ENCODE peak calls at places on chromosomes 7 and 10, in four cellular contexts. L, A, O and Z are unnamed samples.

GRCh38 chr7:101216001-101216859 is 1.2 kb downstream of the PLOD3 start:
- DNase-seq in L (no peak), A (peak), O (no peak), Z (no peak)

GRCh38 chr7:30998180-30998579 is 34.4 kb downstream of the GHRHR start:
- DNase-seq in L (no peak), A (peak), O (no peak), Z (no peak)

GRCh38 chr10:127853868-127854768 is 38.6 kb downstream of the CLRN3 start:
- DNase-seq in L (peak), A (peak), O (peak), Z (peak)

GRCh38 chr10:58107506-58107905 is 160.2 kb downstream of the IPMK start:
- DNase-seq in L (peak), A (peak), O (no peak), Z (peak)

GRCh38 chr10:101974091-101974799 is 81.7 kb downstream of the ARMH3 start:
- DNase-seq in L (no peak), A (no peak), O (no peak), Z (no peak)

GRCh38 chr7:117126631-117127030 is 173.3 kb downstream of the ST7 start:
- DNase-seq in L (no peak), A (no peak), O (no peak), Z (peak)

GRCh38 chr10:126242352-126243260 is 145.7 kb downstream of the ADAM12 start:
- DNase-seq in L (no peak), A (peak), O (peak), Z (peak)

GRCh38 chr10:80506836-80507483 is 30.7 kb upstream of the SH2D4B start:
- DNase-seq in L (no peak), A (no peak), O (no peak), Z (no peak)

GRCh38 chr10:109892885-109893284 is 30.4 kb downstream of the XPNPEP1 start:
- DNase-seq in L (no peak), A (peak), O (no peak), Z (no peak)

GRCh38 chr10:76901701-76902100 is 735.9 kb downstream of the KCNMA1 start:
- DNase-seq in L (no peak), A (no peak), O (no peak), Z (no peak)

GRCh38 chr10:154348-154747 is 19.1 kb downstream of the ZMYND11 start:
- DNase-seq in L (no peak), A (peak), O (no peak), Z (no peak)

GRCh38 chr10:97320480-97321031 is 1.5 kb downstream of the FRAT1 start:
- DNase-seq in L (no peak), A (no peak), O (no peak), Z (no peak)

GRCh38 chr7:88314092-88314491 is 7.4 kb upstream of the STEAP4 start:
- DNase-seq in L (no peak), A (no peak), O (no peak), Z (no peak)

GRCh38 chr7:57199252-57199651 is 67.0 kb upstream of the ZNF479 start:
- DNase-seq in L (no peak), A (no peak), O (no peak), Z (no peak)

GRCh38 chr10:129615921-129616525 is 149.0 kb downstream of the MGMT start:
- DNase-seq in L (no peak), A (no peak), O (no peak), Z (no peak)

GRCh38 chr10:125076121-125076825 is 84.1 kb downstream of the CTBP2 start:
- DNase-seq in L (no peak), A (no peak), O (no peak), Z (no peak)

GRCh38 chr7:91940171-91940570 is 491 bp upstream of the AKAP9 start:
- DNase-seq in L (peak), A (peak), O (no peak), Z (peak)

GRCh38 chr10:3681642-3682554 is 103.1 kb downstream of the KLF6 start:
- DNase-seq in L (no peak), A (no peak), O (no peak), Z (no peak)
- TF ChIP-seq CTCF in L (no peak), A (no peak), O (no peak), Z (no peak)

GRCh38 chr7:96224682-96225081 is 97.2 kb downstream of the SLC25A13 start:
- DNase-seq in L (peak), A (peak), O (no peak), Z (peak)
- TF ChIP-seq CTCF in L (peak), A (peak), O (peak), Z (no peak)

GRCh38 chr7:134514106-134514505 is 13.3 kb upstream of the AKR1B10 start:
- DNase-seq in L (no peak), A (no peak), O (no peak), Z (no peak)
- TF ChIP-seq CTCF in L (no peak), A (no peak), O (no peak), Z (no peak)

GRCh38 chr7:107580716-107581383 is 804 bp downstream of the BCAP29 start:
- DNase-seq in L (no peak), A (no peak), O (no peak), Z (no peak)

GRCh38 chr7:107579546-107579880 is 533 bp upstream of the BCAP29 start:
- DNase-seq in L (no peak), A (no peak), O (no peak), Z (peak)

GRCh38 chr7:107581387-107582013 is 1.5 kb downstream of the BCAP29 start:
- DNase-seq in L (no peak), A (no peak), O (no peak), Z (peak)

GRCh38 chr7:107582906-107583305 is 2.9 kb downstream of the BCAP29 start:
- DNase-seq in L (no peak), A (no peak), O (no peak), Z (no peak)

GRCh38 chr7:107579881-107580715 is at the start of gene BCAP29:
- DNase-seq in L (peak), A (peak), O (peak), Z (peak)
- TF ChIP-seq CTCF in L (peak), A (peak), O (peak), Z (peak)

GRCh38 chr10:44335330-44336021 is 49.4 kb downstream of the CXCL12 start:
- DNase-seq in L (no peak), A (no peak), O (no peak), Z (no peak)
- TF ChIP-seq CTCF in L (no peak), A (no peak), O (no peak), Z (no peak)

DNA sequence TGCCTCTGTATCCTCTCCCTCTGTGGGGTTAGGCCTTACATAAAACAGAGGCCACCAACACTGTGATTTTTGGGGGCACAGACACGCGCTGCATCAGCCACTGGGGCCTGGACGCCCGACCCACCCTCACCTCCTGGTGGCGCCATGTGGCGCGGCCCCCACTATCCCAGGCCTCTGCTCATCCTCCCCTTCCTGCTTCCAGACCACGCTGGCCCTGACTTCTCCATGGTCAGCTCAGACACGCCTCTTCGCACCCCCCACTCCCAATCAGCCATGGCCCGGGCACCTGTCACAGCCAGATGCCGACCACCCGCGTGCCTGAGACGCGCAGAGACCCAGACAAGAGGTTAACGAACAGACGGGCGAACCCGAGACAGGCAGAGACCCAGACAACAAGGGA is 263.9 kb downstream of the ELFN1 start:
- DNase-seq in L (no peak), A (no peak), O (no peak), Z (no peak)
- TF ChIP-seq CTCF in L (no peak), A (no peak), O (no peak), Z (no peak)